ENCODE peak calls at places on chromosomes 5 and 9, in four cellular contexts. J is CD8-positive, alpha-beta T cell; V is prostate gland; L is mesendoderm. T is an unnamed sample.

GRCh38 chr5:149682532-149683076 is 47.5 kb upstream of the PPARGC1B start:
- DNase-seq in J (no peak), V (no peak), L (no peak), T (no peak)

GRCh38 chr5:50727149-50727496 is 60.7 kb downstream of the PARP8 start:
- DNase-seq in V (peak; percentile 48), J (no peak), L (no peak), T (no peak)

GRCh38 chr5:126446498-126447224 is 23.5 kb downstream of the GRAMD2B start:
- DNase-seq in V (no peak), L (no peak), J (no peak), T (no peak)

GRCh38 chr5:112637343-112637742 is 100.3 kb upstream of the APC start:
- DNase-seq in J (no peak), V (no peak), L (no peak), T (no peak)

GRCh38 chr9:94908583-94909249 is 182.2 kb downstream of the AOPEP start:
- DNase-seq in J (no peak), L (no peak), V (no peak), T (no peak)

GRCh38 chr9:19799784-19800183 is 10.9 kb upstream of the SLC24A2 start:
- DNase-seq in L (peak; percentile 88), V (no peak), J (no peak), T (no peak)

GRCh38 chr5:154118832-154119442 is 71.6 kb upstream of the GALNT10 start:
- DNase-seq in V (no peak), J (no peak), L (no peak), T (no peak)

GRCh38 chr5:80284720-80285119 is 28.9 kb upstream of the SERINC5 start:
- DNase-seq in L (no peak), V (no peak), J (peak; percentile 56), T (no peak)

GRCh38 chr5:10352404-10353240 is 873 bp upstream of the MARCHF6 start:
- DNase-seq in J (no peak), L (peak; percentile 75), V (no peak), T (no peak)

GRCh38 chr9:97572892-97573365 is 60.2 kb downstream of the TSTD2 start:
- DNase-seq in L (no peak), J (peak; percentile 15), V (no peak), T (no peak)

GRCh38 chr9:37948417-37948980 is 44.6 kb upstream of the SLC25A51 start:
- DNase-seq in L (no peak), V (no peak), J (no peak), T (no peak)

GRCh38 chr9:126546036-126546435 is 67.7 kb upstream of the LMX1B start:
- DNase-seq in V (no peak), L (no peak), J (no peak), T (no peak)

GRCh38 chr9:79671558-79671957 is 99.8 kb downstream of the TLE4 start:
- DNase-seq in J (no peak), V (no peak), L (no peak), T (no peak)

GRCh38 chr9:114504341-114505186 is 709 bp downstream of the WHRN start:
- DNase-seq in V (peak; percentile 63), L (peak; percentile 70), J (peak; percentile 57), T (no peak)

GRCh38 chr5:149488645-149489306 is 62.5 kb downstream of the CSNK1A1 start:
- DNase-seq in V (no peak), L (no peak), J (no peak), T (no peak)

GRCh38 chr5:76269259-76269958 is 133.7 kb upstream of the IQGAP2 start:
- DNase-seq in L (no peak), J (no peak), V (no peak), T (no peak)

GRCh38 chr9:14882118-14882517 is 28.1 kb downstream of the FREM1 start:
- DNase-seq in L (no peak), V (no peak), J (no peak), T (no peak)

GRCh38 chr5:169584998-169585451 is 1.5 kb downstream of the SPDL1 start:
- DNase-seq in L (no peak), V (no peak), J (no peak), T (no peak)
- H3K4me3 ChIP-seq in L (no peak overlapping the region), V (no peak overlapping the region), J (no peak overlapping the region), T (peak overlapping the region; percentile 71)

DNA sequence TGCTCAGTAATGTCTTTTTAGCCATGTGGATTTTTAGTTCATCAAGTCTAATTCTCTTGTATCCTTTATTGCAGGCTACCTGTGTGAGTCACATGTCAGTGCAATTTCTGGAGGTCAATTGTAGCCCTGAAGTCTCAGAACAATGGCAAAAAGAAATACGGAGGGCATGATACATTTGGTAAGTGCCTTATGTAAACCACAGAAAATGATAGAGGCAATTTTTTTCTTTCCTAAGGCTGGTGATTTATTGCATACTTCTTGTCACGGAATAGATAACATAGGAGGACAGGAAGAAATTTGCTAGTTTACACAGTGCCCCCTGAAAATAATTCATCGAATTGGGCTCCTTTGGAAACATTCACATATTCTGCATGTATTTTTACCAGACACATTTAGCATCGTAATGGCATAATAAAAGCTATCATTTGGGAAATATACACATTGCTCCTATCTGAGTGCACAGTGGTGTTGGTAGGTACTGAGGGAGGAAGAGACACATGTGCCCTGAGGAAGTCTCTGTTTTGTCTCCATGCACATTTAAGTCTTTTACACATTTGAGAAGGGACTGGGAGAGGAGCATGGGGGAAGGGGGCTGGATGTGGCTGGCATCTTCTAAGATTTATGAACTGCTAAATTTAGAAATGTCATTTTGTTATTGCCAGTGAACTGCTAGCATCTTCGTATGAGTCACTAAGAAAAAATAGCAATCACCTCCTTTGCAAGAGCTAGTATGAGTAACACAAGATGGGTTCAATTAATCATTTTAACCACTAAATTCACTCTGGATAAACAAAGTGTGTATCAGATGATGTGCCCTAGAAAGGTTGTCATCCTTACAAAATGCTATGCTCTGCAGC is 236.1 kb downstream of the DMRTA1 start:
- DNase-seq in L (no peak), V (no peak), J (no peak), T (peak; percentile 58)
- H3K4me3 ChIP-seq in L (no peak overlapping the region), V (no peak overlapping the region), J (no peak overlapping the region), T (no peak overlapping the region)

GRCh38 chr5:54469655-54470054 is 14.2 kb downstream of the HSPB3 start:
- DNase-seq in V (no peak), L (no peak), J (no peak), T (no peak)
- H3K4me3 ChIP-seq in V (no peak overlapping the region), L (no peak overlapping the region), J (no peak overlapping the region), T (peak overlapping the region; percentile 33)

GRCh38 chr5:16709691-16710420 is 93.1 kb upstream of the RETREG1 start:
- DNase-seq in J (no peak), L (no peak), V (no peak), T (no peak)
- H3K4me3 ChIP-seq in J (no peak overlapping the region), L (no peak overlapping the region), V (no peak overlapping the region), T (no peak overlapping the region)

GRCh38 chr5:116524966-116525365 is 49.7 kb downstream of the SEMA6A start:
- DNase-seq in L (no peak), V (no peak), J (no peak), T (no peak)

GRCh38 chr5:116529615-116530014 is 45.0 kb downstream of the SEMA6A start:
- DNase-seq in V (no peak), L (no peak), J (no peak), T (no peak)

GRCh38 chr5:116528519-116529234 is 45.9 kb downstream of the SEMA6A start:
- DNase-seq in V (no peak), J (no peak), L (peak; percentile 73), T (no peak)

GRCh38 chr5:116525680-116526079 is 48.9 kb downstream of the SEMA6A start:
- DNase-seq in J (no peak), V (no peak), L (no peak), T (no peak)

DNA sequence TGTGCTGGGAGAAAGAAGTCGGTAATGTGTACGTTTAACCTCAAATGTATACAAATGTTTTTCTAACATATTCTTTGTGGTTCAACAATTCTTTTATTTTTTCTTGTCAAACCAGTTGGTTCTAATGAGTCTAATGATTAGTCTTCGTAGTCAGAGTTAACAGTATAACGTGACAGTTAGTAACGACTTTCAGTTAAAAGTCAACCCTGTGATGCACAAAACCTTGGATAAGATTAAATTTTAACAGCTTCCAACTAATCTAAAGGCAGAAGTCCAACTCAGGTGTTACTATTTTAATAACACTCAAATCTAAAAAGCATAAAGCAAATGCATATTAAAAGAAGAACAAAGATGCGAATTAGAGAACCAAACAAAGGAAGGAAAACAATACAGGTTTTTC is 47.0 kb downstream of the SEMA6A start:
- DNase-seq in V (no peak), J (no peak), L (no peak), T (no peak)
- H3K4me3 ChIP-seq in V (no peak overlapping the region), J (no peak overlapping the region), L (no peak overlapping the region), T (no peak overlapping the region)

GRCh38 chr5:36153299-36153677 is 1.4 kb downstream of the SKP2 start:
- DNase-seq in L (no peak), J (no peak), V (no peak), T (no peak)
- H3K4me3 ChIP-seq in L (no peak overlapping the region), J (no peak overlapping the region), V (no peak overlapping the region), T (peak overlapping the region; percentile 74)

GRCh38 chr5:78507531-78507930 is 141.0 kb downstream of the LHFPL2 start:
- DNase-seq in V (no peak), J (no peak), L (no peak), T (no peak)

GRCh38 chr5:78511116-78511906 is 137.3 kb downstream of the LHFPL2 start:
- DNase-seq in L (no peak), J (no peak), V (no peak), T (no peak)

GRCh38 chr5:78508231-78508765 is 140.3 kb downstream of the LHFPL2 start:
- DNase-seq in L (peak; percentile 87), J (no peak), V (no peak), T (no peak)

GRCh38 chr5:78509884-78510769 is 138.4 kb downstream of the LHFPL2 start:
- DNase-seq in L (peak; percentile 80), V (peak; percentile 43), J (peak; percentile 58), T (no peak)

GRCh38 chr5:78509145-78509865 is 139.3 kb downstream of the LHFPL2 start:
- DNase-seq in V (no peak), L (no peak), J (peak; percentile 51), T (no peak)
- H3K4me3 ChIP-seq in V (peak overlapping the region; percentile 32), L (no peak overlapping the region), J (peak overlapping the region; percentile 57), T (no peak overlapping the region)

T was measured in HFF-Myc.